ENCODE peak calls at places on chromosomes 7 and 10, in eight cellular contexts. I, M, R, W, S, B, E and Z are unnamed samples.

GRCh38 chr7:30681262-30682130 is 760 bp downstream of the CRHR2 start:
- DNase-seq in I (no peak), M (peak; percentile 87), R (no peak), W (no peak), S (no peak), B (no peak), E (peak; percentile 73), Z (no peak)

GRCh38 chr7:64541438-64542359 is 21.2 kb downstream of the ZNF680 start:
- DNase-seq in I (no peak), M (no peak), R (no peak), W (peak; percentile 55), S (no peak), B (no peak), E (no peak), Z (no peak)

GRCh38 chr10:124447741-124448466 is 1.9 kb downstream of the NKX1-2 start:
- DNase-seq in I (no peak), M (peak; percentile 84), R (no peak), W (no peak), S (no peak), B (no peak), E (no peak), Z (no peak)

GRCh38 chr10:84510121-84510520 is 181.7 kb downstream of the CCSER2 start:
- DNase-seq in I (no peak), M (no peak), R (no peak), W (no peak), S (peak; percentile 86), B (no peak), E (no peak), Z (no peak)

GRCh38 chr10:104472505-104472904 is 118.9 kb downstream of the CFAP58 start:
- DNase-seq in I (no peak), M (no peak), R (no peak), W (peak; percentile 3), S (no peak), B (no peak), E (no peak), Z (no peak)

GRCh38 chr10:8158439-8159071 is 104.1 kb downstream of the GATA3 start:
- DNase-seq in I (no peak), M (no peak), R (no peak), W (no peak), S (no peak), B (no peak), E (no peak), Z (no peak)

GRCh38 chr7:157928171-157928794 is 591.5 kb downstream of the DNAJB6 start:
- DNase-seq in I (no peak), M (no peak), R (no peak), W (no peak), S (no peak), B (no peak), E (no peak), Z (no peak)

GRCh38 chr10:79434816-79435215 is 10.6 kb downstream of the ZCCHC24 start:
- DNase-seq in I (no peak), M (no peak), R (peak; percentile 56), W (no peak), S (peak; percentile 65), B (no peak), E (no peak), Z (no peak)

GRCh38 chr7:11841657-11842056 is 9.7 kb upstream of the THSD7A start:
- DNase-seq in I (no peak), M (no peak), R (no peak), W (no peak), S (no peak), B (no peak), E (no peak), Z (no peak)

GRCh38 chr7:24637021-24637420 is 63.8 kb downstream of the PALS2 start:
- DNase-seq in I (no peak), M (no peak), R (no peak), W (no peak), S (no peak), B (no peak), E (no peak), Z (no peak)

GRCh38 chr10:30902621-30903396 is 128.9 kb downstream of the ZNF438 start:
- DNase-seq in I (no peak), M (no peak), R (no peak), W (no peak), S (no peak), B (no peak), E (no peak), Z (no peak)

GRCh38 chr10:126042906-126043305 is 146.5 kb downstream of the FANK1 start:
- DNase-seq in I (no peak), M (no peak), R (no peak), W (no peak), S (no peak), B (no peak), E (no peak), Z (no peak)

GRCh38 chr7:134686782-134687181 is 40.1 kb downstream of the BPGM start:
- DNase-seq in I (no peak), M (peak; percentile 32), R (no peak), W (no peak), S (peak; percentile 55), B (no peak), E (no peak), Z (no peak)

GRCh38 chr7:44633254-44634186 is 27.1 kb downstream of the OGDH start:
- DNase-seq in I (no peak), M (no peak), R (no peak), W (no peak), S (peak; percentile 95), B (peak; percentile 88), E (no peak), Z (no peak)

GRCh38 chr10:20767028-20767427 is 130.1 kb downstream of the NEBL start:
- DNase-seq in I (no peak), M (no peak), R (no peak), W (no peak), S (no peak), B (no peak), E (no peak), Z (no peak)

GRCh38 chr10:76133597-76134255 is 702.3 kb downstream of the LRMDA start:
- DNase-seq in I (no peak), M (no peak), R (no peak), W (no peak), S (no peak), B (no peak), E (no peak), Z (no peak)

GRCh38 chr7:107276220-107276827 is 107.5 kb downstream of the HBP1 start:
- DNase-seq in I (no peak), M (no peak), R (no peak), W (no peak), S (no peak), B (no peak), E (no peak), Z (no peak)

GRCh38 chr10:76456190-76456589 is 1024.8 kb downstream of the LRMDA start:
- DNase-seq in I (no peak), M (no peak), R (no peak), W (no peak), S (no peak), B (no peak), E (no peak), Z (no peak)

GRCh38 chr7:72493850-72494661 is 81.9 kb upstream of the CALN1 start:
- DNase-seq in I (peak; percentile 35), M (peak; percentile 87), R (peak; percentile 62), W (peak; percentile 51), S (peak; percentile 28), B (peak; percentile 38), E (peak; percentile 90), Z (peak; percentile 42)

GRCh38 chr10:62814901-62815372 is 1.2 kb downstream of the EGR2 start:
- DNase-seq in I (no peak), M (peak; percentile 58), R (no peak), W (no peak), S (no peak), B (no peak), E (peak; percentile 67), Z (no peak)

GRCh38 chr7:25149844-25150243 is 24.8 kb upstream of the CYCS start:
- DNase-seq in I (no peak), M (peak; percentile 80), R (no peak), W (no peak), S (no peak), B (no peak), E (peak; percentile 61), Z (no peak)

GRCh38 chr7:5425507-5426225 is 2.0 kb upstream of the TNRC18 start:
- DNase-seq in I (peak; percentile 88), M (peak; percentile 95), R (peak; percentile 62), W (no peak), S (peak; percentile 89), B (no peak), E (peak; percentile 80), Z (peak; percentile 90)

GRCh38 chr10:76117949-76118348 is 686.5 kb downstream of the LRMDA start:
- DNase-seq in I (no peak), M (no peak), R (no peak), W (no peak), S (no peak), B (no peak), E (no peak), Z (no peak)

GRCh38 chr7:110119883-110120581 is 970.9 kb upstream of the LRRN3 start:
- DNase-seq in I (no peak), M (no peak), R (no peak), W (peak; percentile 13), S (no peak), B (no peak), E (no peak), Z (no peak)

GRCh38 chr10:131829156-131829930 is 71.5 kb upstream of the PPP2R2D start:
- DNase-seq in I (no peak), M (no peak), R (no peak), W (no peak), S (no peak), B (no peak), E (no peak), Z (no peak)

GRCh38 chr10:36738738-36739431 is 386.5 kb upstream of the ANKRD30A start:
- DNase-seq in I (no peak), M (no peak), R (no peak), W (no peak), S (no peak), B (no peak), E (no peak), Z (no peak)

GRCh38 chr10:36736311-36736710 is 389.1 kb upstream of the ANKRD30A start:
- DNase-seq in I (no peak), M (no peak), R (no peak), W (no peak), S (no peak), B (no peak), E (no peak), Z (no peak)

GRCh38 chr10:36739884-36740445 is 385.4 kb upstream of the ANKRD30A start:
- DNase-seq in I (no peak), M (no peak), R (no peak), W (no peak), S (no peak), B (no peak), E (no peak), Z (no peak)
- H3K4me3 ChIP-seq in I (no peak overlapping the region), M (no peak overlapping the region), R (no peak overlapping the region), W (no peak overlapping the region), S (no peak overlapping the region), B (no peak overlapping the region), E (no peak overlapping the region), Z (no peak overlapping the region)

GRCh38 chr10:60526024-60526585 is 136.4 kb upstream of the ANK3 start:
- DNase-seq in I (no peak), M (no peak), R (no peak), W (no peak), S (no peak), B (no peak), E (no peak), Z (no peak)
- TF ChIP-seq POLR2AphosphoS5 in I (no peak), M (no peak), R (no peak), W (no peak), S (no peak), B (no peak), E (no peak), Z (no peak)

GRCh38 chr10:129965418-129965793 is 1.3 kb upstream of the EBF3 start:
- DNase-seq in I (no peak), M (no peak), R (no peak), W (no peak), S (no peak), B (no peak), E (no peak), Z (no peak)
- TF ChIP-seq EZH2 in I (no peak), M (peak; percentile 95), R (no peak), W (no peak), S (no peak), B (no peak), E (peak; percentile 83), Z (no peak)

GRCh38 chr7:101813414-101814019 is 3.9 kb upstream of the CUX1 start:
- DNase-seq in I (no peak), M (no peak), R (no peak), W (no peak), S (no peak), B (no peak), E (no peak), Z (no peak)
- H3K4me3 ChIP-seq in I (no peak overlapping the region), M (peak overlapping the region; percentile 37), R (no peak overlapping the region), W (peak overlapping the region; percentile 77), S (no peak overlapping the region), B (no peak overlapping the region), E (no peak overlapping the region), Z (peak overlapping the region; percentile 94)